ENCODE peak calls at places on chromosomes 11 and 22, in seven cellular contexts. U, K, N, W, Z, Y and P are unnamed samples.
A peak's percentile ranks its signal among the peaks of the same experiment; 100 is the strongest.

GRCh38 chr22:30288414-30289125 is 735 bp downstream of the CASTOR1 start:
- DNase-seq in U (no peak), K (peak; percentile 48), N (no peak), W (no peak), Z (no peak), Y (no peak), P (no peak)

GRCh38 chr11:17544181-17544622 is at the start of gene USH1C:
- DNase-seq in U (peak; percentile 97), K (no peak), N (no peak), W (peak; percentile 77), Z (no peak), Y (no peak), P (no peak)

GRCh38 chr11:113675003-113675471 is 31.1 kb downstream of the TMPRSS5 start:
- DNase-seq in U (no peak), K (no peak), N (no peak), W (no peak), Z (peak; percentile 92), Y (no peak), P (peak; percentile 33)

GRCh38 chr11:10803676-10804075 is 5.0 kb downstream of the EIF4G2 start:
- DNase-seq in U (no peak), K (no peak), N (no peak), W (no peak), Z (no peak), Y (no peak), P (no peak)

GRCh38 chr11:95042906-95043305 is 6.3 kb upstream of the KDM4F start:
- DNase-seq in U (no peak), K (no peak), N (no peak), W (no peak), Z (no peak), Y (no peak), P (no peak)

GRCh38 chr22:28674121-28674563 is 5.5 kb downstream of the TTC28 start:
- DNase-seq in U (no peak), K (peak; percentile 76), N (peak; percentile 88), W (no peak), Z (peak; percentile 68), Y (no peak), P (no peak)

GRCh38 chr11:57641426-57641825 is 8.3 kb downstream of the YPEL4 start:
- DNase-seq in U (peak; percentile 53), K (peak; percentile 66), N (peak; percentile 63), W (peak; percentile 71), Z (no peak), Y (peak; percentile 46), P (no peak)

GRCh38 chr11:10325398-10326079 is 20.7 kb downstream of the ADM start:
- DNase-seq in U (no peak), K (no peak), N (no peak), W (no peak), Z (no peak), Y (peak; percentile 90), P (no peak)

GRCh38 chr22:36368359-36368983 is 19.3 kb downstream of the MYH9 start:
- DNase-seq in U (peak; percentile 77), K (no peak), N (no peak), W (peak; percentile 98), Z (peak; percentile 77), Y (peak; percentile 76), P (no peak)

GRCh38 chr11:32428665-32429293 is 6.6 kb downstream of the WT1 start:
- DNase-seq in U (no peak), K (no peak), N (no peak), W (peak; percentile 18), Z (no peak), Y (no peak), P (no peak)

GRCh38 chr22:42080287-42080686 is 787 bp downstream of the SMDT1 start:
- DNase-seq in U (no peak), K (peak; percentile 35), N (peak; percentile 16), W (peak; percentile 53), Z (peak; percentile 29), Y (peak; percentile 68), P (no peak)

GRCh38 chr11:121741954-121742361 is 289.2 kb upstream of the SORL1-AS1 start:
- DNase-seq in U (no peak), K (no peak), N (no peak), W (no peak), Z (no peak), Y (no peak), P (no peak)

GRCh38 chr11:14894657-14895598 is 2.9 kb upstream of the CYP2R1 start:
- DNase-seq in U (no peak), K (peak; percentile 24), N (no peak), W (no peak), Z (no peak), Y (peak; percentile 11), P (no peak)

GRCh38 chr11:106105986-106106385 is 28.5 kb downstream of the AASDHPPT start:
- DNase-seq in U (no peak), K (no peak), N (no peak), W (peak; percentile 8), Z (no peak), Y (no peak), P (no peak)

GRCh38 chr11:133326849-133327248 is 205.5 kb downstream of the OPCML start:
- DNase-seq in U (no peak), K (no peak), N (no peak), W (no peak), Z (no peak), Y (no peak), P (no peak)

GRCh38 chr11:113242767-113243397 is 71.5 kb upstream of the TTC12 start:
- DNase-seq in U (no peak), K (no peak), N (no peak), W (peak; percentile 55), Z (peak; percentile 39), Y (no peak), P (no peak)

GRCh38 chr11:69640260-69640994 is 529 bp upstream of the CCND1 start:
- DNase-seq in U (no peak), K (no peak), N (peak; percentile 40), W (peak; percentile 50), Z (peak; percentile 52), Y (peak; percentile 47), P (no peak)

GRCh38 chr11:46918087-46918751 is at the start of gene LRP4:
- DNase-seq in U (peak; percentile 92), K (peak; percentile 51), N (peak; percentile 49), W (peak; percentile 73), Z (no peak), Y (no peak), P (no peak)

GRCh38 chr22:43858156-43858895 is 4.0 kb downstream of the SULT4A1 start:
- DNase-seq in U (no peak), K (no peak), N (no peak), W (no peak), Z (no peak), Y (no peak), P (no peak)

GRCh38 chr11:101915811-101916291 is 471 bp downstream of the ANGPTL5 start:
- DNase-seq in U (no peak), K (no peak), N (peak; percentile 68), W (peak; percentile 13), Z (peak; percentile 33), Y (peak; percentile 79), P (no peak)

GRCh38 chr22:31973739-31974138 is 29.4 kb downstream of the YWHAH start:
- DNase-seq in U (no peak), K (no peak), N (no peak), W (no peak), Z (no peak), Y (no peak), P (no peak)

GRCh38 chr22:29043906-29044575 is 17.6 kb downstream of the C22orf31 start:
- DNase-seq in U (no peak), K (no peak), N (no peak), W (no peak), Z (no peak), Y (peak; percentile 49), P (no peak)

GRCh38 chr22:46813816-46814597 is 51.6 kb downstream of the TBC1D22A start:
- DNase-seq in U (no peak), K (no peak), N (no peak), W (no peak), Z (no peak), Y (peak; percentile 54), P (no peak)

GRCh38 chr22:18056802-18057474 is 20.9 kb upstream of the PEX26 start:
- DNase-seq in U (no peak), K (no peak), N (peak; percentile 87), W (no peak), Z (peak; percentile 64), Y (no peak), P (no peak)

GRCh38 chr11:91850533-91851305 is 373.9 kb upstream of the FAT3 start:
- DNase-seq in U (no peak), K (no peak), N (no peak), W (peak; percentile 10), Z (no peak), Y (no peak), P (no peak)

GRCh38 chr11:43582024-43582836 is 98.3 kb upstream of the HSD17B12 start:
- DNase-seq in U (no peak), K (no peak), N (no peak), W (peak; percentile 40), Z (no peak), Y (no peak), P (no peak)
- TF ChIP-seq EZH2 in U (no peak), K (no peak), N (no peak), W (peak; percentile 84), Z (peak; percentile 68), Y (peak; percentile 74), P (peak; percentile 75)

GRCh38 chr22:49372530-49373288 is 455.0 kb downstream of the BRD1 start:
- DNase-seq in U (peak; percentile 58), K (no peak), N (no peak), W (no peak), Z (no peak), Y (no peak), P (no peak)
- TF ChIP-seq CTCF in U (no peak), K (no peak), N (no peak), W (no peak), Z (no peak), Y (no peak), P (no peak)

GRCh38 chr11:36594316-36594989 is at the start of gene IFTAP:
- DNase-seq in U (peak; percentile 40), K (no peak), N (peak; percentile 21), W (peak; percentile 98), Z (peak; percentile 90), Y (peak; percentile 94), P (no peak)

GRCh38 chr11:36596880-36597279 is 1.2 kb downstream of the RAG2 start:
- DNase-seq in U (no peak), K (no peak), N (no peak), W (no peak), Z (no peak), Y (no peak), P (no peak)

GRCh38 chr11:36586543-36586942 is 7.8 kb upstream of the IFTAP start:
- DNase-seq in U (no peak), K (no peak), N (no peak), W (no peak), Z (no peak), Y (no peak), P (no peak)

GRCh38 chr11:36591433-36591832 is 2.9 kb upstream of the IFTAP start:
- DNase-seq in U (no peak), K (no peak), N (no peak), W (no peak), Z (no peak), Y (no peak), P (no peak)
- TF ChIP-seq EZH2 in U (no peak), K (no peak), N (no peak), W (no peak), Z (no peak), Y (no peak), P (no peak)

GRCh38 chr11:123137496-123138270 is 57.4 kb downstream of the CLMP start:
- DNase-seq in U (no peak), K (no peak), N (no peak), W (peak; percentile 85), Z (no peak), Y (peak; percentile 33), P (no peak)
- TF ChIP-seq CTCF in U (no peak), K (no peak), N (no peak), W (no peak), Z (no peak), Y (no peak), P (no peak)

GRCh38 chr11:16505481-16505880 is 149.1 kb upstream of the SOX6 start:
- DNase-seq in U (no peak), K (no peak), N (no peak), W (peak; percentile 66), Z (no peak), Y (no peak), P (no peak)
- TF ChIP-seq EZH2 in U (no peak), K (no peak), N (no peak), W (no peak), Z (no peak), Y (no peak), P (no peak)